ENCODE peak calls at places on chromosomes 12 and 14, in seven cellular contexts. U, L, F, N, T, P and Z are unnamed samples.

GRCh38 chr14:53044486-53044885 is 93.6 kb upstream of the FERMT2 start:
- DNase-seq in L (no peak), N (no peak), U (no peak), T (no peak), P (no peak), F (no peak), Z (no peak)

GRCh38 chr14:83255727-83256090 is 1722.1 kb upstream of the SEL1L start:
- DNase-seq in U (no peak), P (no peak), L (no peak), F (no peak), N (no peak), T (no peak), Z (no peak)

GRCh38 chr14:72013606-72014129 is 81.4 kb downstream of the RGS6 start:
- DNase-seq in P (no peak), U (no peak), T (no peak), F (no peak), L (no peak), N (no peak), Z (no peak)

GRCh38 chr14:102517412-102518062 is 8.0 kb upstream of the ANKRD9 start:
- DNase-seq in U (peak), P (no peak), T (no peak), L (peak), F (no peak), N (no peak), Z (no peak)

GRCh38 chr12:107442593-107442992 is 243.0 kb upstream of the PWP1 start:
- DNase-seq in L (no peak), F (no peak), T (no peak), N (no peak), U (no peak), P (no peak), Z (no peak)

GRCh38 chr12:21819236-21819635 is 44.7 kb upstream of the KCNJ8 start:
- DNase-seq in U (no peak), F (no peak), T (no peak), P (no peak), N (no peak), L (no peak), Z (no peak)

GRCh38 chr14:64947710-64948611 is 5.4 kb upstream of the GPX2 start:
- DNase-seq in L (no peak), U (no peak), N (no peak), F (no peak), T (no peak), P (no peak), Z (no peak)

GRCh38 chr14:90373887-90374286 is 22.9 kb upstream of the CALM1 start:
- DNase-seq in P (no peak), T (no peak), N (no peak), F (no peak), L (no peak), U (no peak), Z (no peak)